ENCODE peak calls at places on chromosomes 13 and 19, in seven cellular contexts. P is uterus, E is thoracic aorta, I is PC-3, Q is mesendoderm, U is body of pancreas, X is mammary epithelial cell. D is an unnamed sample.

GRCh38 chr19:29089315-29089855 is 123.6 kb downstream of the UQCRFS1 start:
- DNase-seq in E (no peak), X (no peak), Q (no peak), P (no peak), I (no peak), U (no peak), D (no peak)

GRCh38 chr13:94968040-94968756 is 255.9 kb upstream of the SOX21 start:
- DNase-seq in U (no peak), X (no peak), E (no peak), Q (peak), I (no peak), P (no peak), D (peak)

GRCh38 chr13:114110091-114110829 is 22.2 kb downstream of the RASA3 start:
- DNase-seq in P (peak), U (no peak), X (no peak), E (no peak), I (no peak), Q (peak), D (no peak)

GRCh38 chr13:92994056-92994455 is 232.6 kb upstream of the GPC6 start:
- DNase-seq in Q (no peak), U (no peak), E (no peak), I (peak), X (peak), P (no peak), D (no peak)

GRCh38 chr13:52371736-52372247 is 34.2 kb downstream of the THSD1 start:
- DNase-seq in E (no peak), I (peak), Q (peak), X (peak), U (no peak), P (no peak), D (no peak)

GRCh38 chr19:33301011-33301899 is 1.1 kb downstream of the CEBPA start:
- DNase-seq in Q (no peak), X (no peak), U (peak), I (no peak), P (peak), E (no peak), D (no peak)

GRCh38 chr19:18291590-18292459 is 10.4 kb upstream of the JUND start:
- DNase-seq in E (peak), X (peak), Q (peak), I (peak), U (peak), P (peak), D (peak)

GRCh38 chr19:8194528-8195275 is 14.5 kb upstream of the CERS4 start:
- DNase-seq in I (no peak), P (no peak), U (no peak), E (no peak), X (peak), Q (no peak), D (no peak)

GRCh38 chr19:16628984-16629691 is 1.1 kb upstream of the MED26 start:
- DNase-seq in Q (peak), E (no peak), P (peak), I (no peak), U (peak), X (peak), D (peak)

GRCh38 chr13:31699650-31700049 is 39.7 kb upstream of the RXFP2 start:
- DNase-seq in X (no peak), I (no peak), E (no peak), Q (peak), U (no peak), P (no peak), D (no peak)

GRCh38 chr13:78806457-78806856 is 147.5 kb upstream of the OBI1 start:
- DNase-seq in X (no peak), Q (peak), I (peak), E (no peak), U (no peak), P (no peak), D (no peak)

GRCh38 chr19:46367434-46367833 is 20.5 kb downstream of the PPP5C start:
- DNase-seq in Q (no peak), I (no peak), P (no peak), X (no peak), U (no peak), E (no peak), D (no peak)

GRCh38 chr13:36248700-36249099 is 34.3 kb upstream of the SOHLH2 start:
- DNase-seq in I (no peak), P (no peak), E (no peak), X (no peak), U (no peak), Q (no peak), D (no peak)

GRCh38 chr19:4962085-4962619 is 6.8 kb upstream of the KDM4B start:
- DNase-seq in E (no peak), P (no peak), U (no peak), Q (no peak), X (no peak), I (no peak), D (no peak)

GRCh38 chr13:112260108-112261055 is 115.8 kb upstream of the SPACA7 start:
- DNase-seq in U (no peak), Q (no peak), X (no peak), E (no peak), P (no peak), I (no peak), D (no peak)

GRCh38 chr19:10112895-10113591 is 1.6 kb downstream of the P2RY11 start:
- DNase-seq in Q (peak), U (peak), P (no peak), E (no peak), I (peak), X (no peak), D (no peak)

GRCh38 chr19:49667473-49667872 is 1.7 kb downstream of the BCL2L12 start:
- DNase-seq in E (no peak), P (no peak), U (no peak), Q (no peak), I (no peak), X (no peak), D (no peak)

GRCh38 chr19:48501446-48501960 is 10.1 kb downstream of the LMTK3 start:
- DNase-seq in E (no peak), X (peak), U (peak), P (no peak), I (peak), Q (peak), D (no peak)
- H3K4me3 ChIP-seq in E (no peak), X (peak), U (no peak), P (no peak), I (peak), Q (peak), D (no peak)

DNA sequence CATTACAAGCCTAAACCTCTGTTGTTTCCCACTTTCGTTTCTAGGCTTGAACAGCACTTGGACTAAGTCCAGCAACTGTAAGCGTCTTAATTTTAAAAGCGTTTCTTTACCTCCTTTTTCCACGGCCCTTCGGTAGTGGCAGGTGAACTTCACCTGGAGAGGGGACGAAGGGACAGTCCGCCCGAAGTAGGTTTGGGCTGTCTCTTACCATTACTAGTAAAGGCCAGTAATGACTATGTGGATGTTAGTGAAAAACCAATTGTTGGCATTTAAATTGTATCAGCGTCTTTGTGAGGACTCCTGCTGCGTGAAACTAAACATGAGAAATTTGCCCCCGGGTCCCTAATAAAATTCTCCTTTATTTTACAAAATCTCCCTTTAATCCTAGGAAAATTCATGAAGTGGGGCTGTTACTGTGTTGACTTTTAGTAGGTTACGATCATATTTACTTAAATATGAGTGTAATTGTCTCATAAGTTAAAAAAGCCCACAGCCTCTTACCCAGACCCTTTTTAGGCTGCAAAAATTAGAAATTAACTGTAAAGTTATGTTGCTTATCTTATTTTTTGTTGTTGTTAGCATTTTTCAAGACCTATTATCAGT is 981 bp downstream of the ITM2B start:
- DNase-seq in X (no peak), Q (peak), U (no peak), P (no peak), E (no peak), I (peak), D (no peak)
- H3K27ac ChIP-seq in X (peak), Q (peak), U (peak), P (peak), E (peak), I (no peak), D (peak)

DNA sequence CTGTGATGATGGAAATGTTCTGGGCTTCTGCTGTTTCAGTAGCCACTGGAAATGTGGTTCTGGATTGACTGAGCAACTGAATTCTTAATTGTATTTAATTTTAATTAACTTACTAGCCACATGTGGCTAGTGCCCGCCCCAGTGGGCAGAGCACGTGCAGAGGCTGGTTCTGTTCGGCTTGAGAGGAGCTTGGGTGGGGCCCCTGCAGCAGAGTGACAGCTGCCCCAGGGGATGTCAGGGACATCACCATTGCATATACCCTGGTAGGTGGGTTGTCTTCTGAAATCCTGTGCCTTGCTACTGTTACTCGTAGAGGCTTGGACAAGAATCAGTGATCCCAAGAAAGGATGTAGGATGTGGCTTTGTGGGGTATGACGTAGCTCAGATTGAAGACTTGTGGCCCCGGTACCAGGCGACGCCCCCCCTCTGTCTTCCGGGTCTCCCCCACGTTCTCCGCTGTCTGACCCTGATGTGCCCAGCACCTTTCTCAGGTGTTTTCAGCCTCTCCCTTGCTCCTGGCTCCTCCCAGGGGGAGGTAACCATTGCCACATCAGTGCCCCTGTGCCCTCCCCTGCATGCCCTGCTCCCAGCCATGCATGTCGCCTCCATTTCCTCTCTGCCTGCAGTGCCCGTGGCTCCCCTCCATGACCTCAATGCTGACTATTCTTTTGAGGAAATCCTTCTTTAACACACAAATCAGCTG is 102.6 kb upstream of the RNF113B start:
- DNase-seq in I (no peak), P (no peak), E (no peak), X (no peak), U (no peak), Q (no peak), D (no peak)
- H3K4me3 ChIP-seq in I (no peak), P (no peak), E (no peak), X (no peak), U (no peak), Q (no peak), D (no peak)

DNA sequence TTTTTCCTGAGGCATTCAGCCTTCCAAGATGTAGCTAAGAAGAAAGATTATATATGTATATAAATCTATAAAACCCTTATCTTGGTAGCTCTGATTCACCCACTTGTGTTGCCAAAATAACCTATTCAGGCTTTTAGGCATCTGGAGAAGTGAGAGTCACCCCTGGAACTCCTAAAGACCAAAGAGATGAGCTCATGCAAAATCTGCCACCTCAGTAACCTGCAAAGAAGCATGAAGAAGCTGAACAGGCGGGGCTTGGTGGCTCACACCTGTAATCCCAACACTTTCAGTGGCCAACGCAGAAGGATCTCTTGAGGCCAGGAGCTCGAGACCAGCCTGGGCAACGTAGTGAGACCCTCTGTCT is 393.7 kb downstream of the FOXO1 start:
- DNase-seq in E (no peak), U (no peak), I (peak), Q (no peak), P (no peak), X (peak), D (no peak)
- H3K27ac ChIP-seq in E (peak), U (peak), I (peak), Q (no peak), P (peak), X (no peak), D (peak)

GRCh38 chr19:51777570-51778460 is 16.8 kb downstream of the FPR2 start:
- DNase-seq in X (peak), Q (peak), I (peak), U (peak), E (no peak), P (peak), D (peak)
- H3K4me3 ChIP-seq in X (no peak), Q (no peak), I (no peak), U (no peak), E (no peak), P (no peak), D (peak)

GRCh38 chr13:99296270-99296865 is 10.8 kb downstream of the GPR183 start:
- DNase-seq in X (no peak), U (no peak), Q (no peak), P (no peak), E (no peak), I (no peak), D (no peak)
- H3K27ac ChIP-seq in X (no peak), U (no peak), Q (no peak), P (no peak), E (no peak), I (no peak), D (no peak)

DNA sequence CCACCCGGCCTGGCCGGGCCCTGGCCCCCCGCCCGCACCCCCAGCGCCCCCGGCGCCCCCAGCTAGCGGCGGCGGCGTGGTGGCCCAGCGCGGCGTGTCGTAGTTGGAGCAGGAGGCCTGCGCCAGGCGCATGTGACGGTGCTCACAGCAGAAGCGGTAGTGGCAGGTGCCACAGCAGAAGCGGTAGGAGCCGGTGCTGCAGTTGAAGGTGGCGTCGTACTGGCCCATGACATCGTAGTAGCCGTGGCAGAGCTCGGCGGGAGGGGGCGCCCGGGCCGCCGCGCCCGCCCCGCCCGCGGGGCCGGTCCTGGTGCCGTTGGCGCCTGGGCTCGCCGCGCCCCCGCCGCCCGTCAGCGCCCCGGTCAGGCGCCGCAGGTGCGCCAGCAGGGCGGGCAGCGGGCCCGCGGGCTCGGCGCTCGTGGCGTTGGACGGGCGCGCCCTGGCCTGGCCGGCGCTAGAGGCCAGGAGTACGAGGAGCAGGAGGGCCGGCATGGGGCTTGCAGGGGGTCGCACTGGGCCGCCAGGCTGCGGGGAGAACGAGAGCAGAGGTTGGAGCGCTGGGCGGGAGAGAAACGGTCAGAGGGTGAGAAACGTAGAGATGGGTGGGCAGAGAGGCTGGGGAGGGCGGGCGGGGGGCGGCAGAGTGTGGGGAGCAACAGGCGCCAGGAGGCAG is 592 bp downstream of the SHISA7 start:
- DNase-seq in I (no peak), Q (no peak), E (no peak), P (no peak), X (no peak), U (no peak), D (peak)
- H3K4me3 ChIP-seq in I (no peak), Q (no peak), E (no peak), P (no peak), X (no peak), U (no peak), D (peak)